ENCODE peak calls at places on chromosomes 3 and 15, in six cellular contexts. V, R, I, D, A and G are unnamed samples.

GRCh38 chr3:52831500-52832301 is 1.2 kb upstream of the ITIH4 start:
- DNase-seq in V (no peak), R (no peak), I (no peak), D (peak), A (peak), G (peak)

GRCh38 chr15:69117431-69117841 is 43.0 kb upstream of the GLCE start:
- DNase-seq in V (no peak), R (no peak), I (no peak), D (no peak), A (no peak), G (no peak)

GRCh38 chr3:72006631-72007556 is 221.9 kb upstream of the PROK2 start:
- DNase-seq in V (no peak), R (no peak), I (no peak), D (no peak), A (no peak), G (no peak)

GRCh38 chr3:138051946-138052802 is 42.2 kb downstream of the CLDN18 start:
- DNase-seq in V (no peak), R (no peak), I (no peak), D (peak), A (peak), G (peak)

GRCh38 chr3:15974647-15975046 is 176.9 kb upstream of the ANKRD28 start:
- DNase-seq in V (no peak), R (no peak), I (no peak), D (no peak), A (no peak), G (no peak)

GRCh38 chr3:9234191-9234590 is 15.3 kb downstream of the SRGAP3 start:
- DNase-seq in V (no peak), R (no peak), I (no peak), D (no peak), A (no peak), G (no peak)

GRCh38 chr3:129439381-129439816 is 349 bp downstream of the MBD4 start:
- DNase-seq in V (peak), R (peak), I (no peak), D (no peak), A (peak), G (peak)

GRCh38 chr3:186532641-186533072 is 11.5 kb downstream of the CRYGS start:
- DNase-seq in V (no peak), R (peak), I (no peak), D (no peak), A (no peak), G (no peak)

GRCh38 chr3:100810671-100811070 is 101.4 kb downstream of the TFG start:
- DNase-seq in V (no peak), R (no peak), I (no peak), D (peak), A (no peak), G (no peak)

GRCh38 chr3:42652611-42653302 is 740 bp upstream of the ZBTB47 start:
- DNase-seq in V (no peak), R (no peak), I (no peak), D (peak), A (peak), G (peak)

GRCh38 chr3:170751083-170751893 is 118.7 kb downstream of the RPL22L1 start:
- DNase-seq in V (no peak), R (no peak), I (no peak), D (peak), A (peak), G (peak)

GRCh38 chr3:33883538-33884203 is 85.2 kb downstream of the PDCD6IP start:
- DNase-seq in V (no peak), R (peak), I (no peak), D (peak), A (no peak), G (no peak)

GRCh38 chr3:133851266-133851906 is 44.3 kb downstream of the RAB6B start:
- DNase-seq in V (no peak), R (no peak), I (no peak), D (no peak), A (no peak), G (no peak)

GRCh38 chr3:111971533-111971932 is 7.3 kb upstream of the ABHD10 start:
- DNase-seq in V (no peak), R (no peak), I (no peak), D (no peak), A (peak), G (peak)

GRCh38 chr3:9448643-9449042 is 51.2 kb downstream of the SETD5 start:
- DNase-seq in V (no peak), R (no peak), I (no peak), D (no peak), A (no peak), G (no peak)

GRCh38 chr3:193943200-193943599 is 192.7 kb upstream of the HES1 start:
- DNase-seq in V (no peak), R (no peak), I (no peak), D (no peak), A (no peak), G (peak)

GRCh38 chr3:4508048-4508981 is 15.2 kb downstream of the ITPR1 start:
- DNase-seq in V (no peak), R (no peak), I (no peak), D (no peak), A (no peak), G (no peak)

GRCh38 chr3:77524467-77524866 is 484.6 kb downstream of the ROBO2 start:
- DNase-seq in V (no peak), R (no peak), I (no peak), D (no peak), A (no peak), G (no peak)

GRCh38 chr3:132134611-132135010 is 99.8 kb upstream of the CPNE4 start:
- DNase-seq in V (no peak), R (no peak), I (no peak), D (peak), A (no peak), G (no peak)

GRCh38 chr3:45858809-45859543 is 17.1 kb upstream of the LZTFL1 start:
- DNase-seq in V (no peak), R (no peak), I (no peak), D (no peak), A (no peak), G (no peak)

GRCh38 chr15:35136552-35136951 is 51.5 kb upstream of the NANOGP8 start:
- DNase-seq in V (no peak), R (no peak), I (no peak), D (no peak), A (no peak), G (no peak)

GRCh38 chr15:44598892-44599291 is 61.9 kb downstream of the EIF3J start:
- DNase-seq in V (no peak), R (no peak), I (no peak), D (peak), A (no peak), G (no peak)

GRCh38 chr3:176780766-176781165 is 416.5 kb downstream of the TBL1XR1 start:
- DNase-seq in V (no peak), R (no peak), I (no peak), D (no peak), A (no peak), G (no peak)

GRCh38 chr3:175431396-175431795 is 572.3 kb downstream of the NAALADL2 start:
- DNase-seq in V (no peak), R (no peak), I (no peak), D (peak), A (no peak), G (no peak)

GRCh38 chr3:69822501-69822900 is 83.2 kb downstream of the MITF start:
- DNase-seq in V (no peak), R (no peak), I (no peak), D (no peak), A (no peak), G (no peak)

GRCh38 chr15:46409879-46410278 is 775.0 kb downstream of the SQOR start:
- DNase-seq in V (no peak), R (no peak), I (no peak), D (no peak), A (no peak), G (no peak)

GRCh38 chr3:46708401-46709146 is 7.4 kb downstream of the TMIE start:
- DNase-seq in V (no peak), R (no peak), I (no peak), D (no peak), A (no peak), G (no peak)

GRCh38 chr3:43286886-43287301 is 554 bp downstream of the SNRK start:
- DNase-seq in V (peak), R (no peak), I (peak), D (peak), A (no peak), G (no peak)

GRCh38 chr3:61809879-61810278 is 248.5 kb downstream of the PTPRG start:
- DNase-seq in V (no peak), R (no peak), I (no peak), D (peak), A (peak), G (peak)

GRCh38 chr3:55571913-55572312 is 84.8 kb upstream of the WNT5A start:
- DNase-seq in V (no peak), R (no peak), I (no peak), D (peak), A (peak), G (peak)

GRCh38 chr15:98649621-98649995 is 1.3 kb downstream of the IGF1R start:
- DNase-seq in V (peak), R (peak), I (peak), D (peak), A (peak), G (peak)

GRCh38 chr3:126782554-126782953 is 78.5 kb downstream of the CHCHD6 start:
- DNase-seq in V (no peak), R (no peak), I (no peak), D (peak), A (peak), G (no peak)